ENCODE peak calls at places on chromosome 16, in five cellular contexts. O, M, J, E and C are unnamed samples.

GRCh38 chr16:83549836-83550569 is 257.8 kb upstream of the HSBP1 start:
- DNase-seq in J (no peak), O (no peak), M (no peak), E (no peak), C (no peak)

GRCh38 chr16:67459066-67459857 is 21.7 kb downstream of the ATP6V0D1 start:
- DNase-seq in J (no peak), E (no peak), M (no peak), O (no peak), C (no peak)

GRCh38 chr16:23464196-23464595 is 11.2 kb upstream of the COG7 start:
- DNase-seq in J (no peak), M (no peak), O (no peak), E (no peak), C (no peak)

GRCh38 chr16:59591480-59591879 is 857.4 kb upstream of the GOT2 start:
- DNase-seq in M (peak; percentile 53), E (no peak), O (no peak), J (no peak), C (no peak)

GRCh38 chr16:61813339-61813738 is 222.9 kb downstream of the CDH8 start:
- DNase-seq in J (no peak), M (no peak), O (no peak), E (no peak), C (no peak)

GRCh38 chr16:2091722-2092620 is 43.7 kb downstream of the PKD1 start:
- DNase-seq in O (no peak), E (no peak), M (no peak), J (no peak), C (no peak)

GRCh38 chr16:76278976-76279375 is 1.8 kb downstream of the CNTNAP4 start:
- DNase-seq in O (no peak), M (no peak), J (no peak), E (no peak), C (no peak)

GRCh38 chr16:65268331-65268730 is 146.5 kb upstream of the CDH11 start:
- DNase-seq in J (no peak), E (no peak), O (no peak), M (peak; percentile 34), C (no peak)

GRCh38 chr16:56984639-56985038 is 4.7 kb upstream of the NLRC5 start:
- DNase-seq in O (no peak), J (peak; percentile 64), E (no peak), M (no peak), C (no peak)